ENCODE peak calls at places on chromosomes 11 and 22, in ten cellular contexts. D is AG10803, N is RWPE1, B is Calu3, V is stomach, E is foreskin keratinocyte, W is HFFc6, Q is GM13977, M is HFF-Myc, G is fibroblast of lung. T is an unnamed sample.

GRCh38 chr22:41341012-41341411 is 39.7 kb downstream of the ZC3H7B start:
- DNase-seq in B (no peak), W (no peak), D (no peak), M (no peak), G (no peak), Q (no peak), V (no peak), E (no peak), N (no peak), T (no peak)

GRCh38 chr11:117657801-117658200 is 139.2 kb downstream of the DSCAML1 start:
- DNase-seq in W (no peak), M (no peak), G (no peak), D (no peak), Q (no peak), V (no peak), N (no peak), B (no peak), E (no peak), T (no peak)

GRCh38 chr22:24090581-24090980 is 79.5 kb downstream of the CABIN1 start:
- DNase-seq in B (no peak), M (no peak), G (no peak), E (no peak), Q (no peak), N (no peak), D (no peak), V (no peak), W (no peak), T (no peak)

GRCh38 chr22:29816128-29816527 is 21.9 kb downstream of the ASCC2 start:
- DNase-seq in G (no peak), B (no peak), M (no peak), V (no peak), W (no peak), Q (no peak), E (peak; percentile 50), N (no peak), D (peak; percentile 21), T (no peak)

GRCh38 chr11:17864478-17864941 is 129.9 kb downstream of the KCNC1 start:
- DNase-seq in M (no peak), B (peak; percentile 51), N (peak; percentile 20), E (no peak), G (no peak), V (peak; percentile 32), D (no peak), Q (no peak), W (no peak), T (no peak)

GRCh38 chr22:48951836-48952235 is 875.8 kb downstream of the BRD1 start:
- DNase-seq in V (peak; percentile 10), Q (no peak), B (no peak), N (no peak), G (no peak), D (no peak), E (no peak), M (no peak), W (no peak), T (no peak)

GRCh38 chr11:119745776-119746535 is 17.0 kb upstream of the NECTIN1 start:
- DNase-seq in Q (no peak), N (no peak), E (no peak), G (no peak), M (no peak), V (no peak), W (no peak), B (no peak), D (no peak), T (no peak)

GRCh38 chr22:49355206-49355920 is 472.3 kb downstream of the BRD1 start:
- DNase-seq in N (no peak), G (no peak), V (peak; percentile 14), B (no peak), E (no peak), W (no peak), D (no peak), M (no peak), Q (no peak), T (no peak)

GRCh38 chr11:43358308-43358669 is 431 bp upstream of the TTC17 start:
- DNase-seq in B (no peak), D (no peak), W (no peak), Q (no peak), N (no peak), E (no peak), V (no peak), M (no peak), G (no peak), T (no peak)

GRCh38 chr11:43358670-43359431 is at the start of gene TTC17:
- DNase-seq in G (peak; percentile 90), N (peak; percentile 89), Q (peak; percentile 90), D (peak; percentile 89), M (peak; percentile 72), V (peak; percentile 96), E (peak; percentile 77), W (peak; percentile 91), B (peak; percentile 95), T (peak; percentile 66)

GRCh38 chr11:43354311-43354710 is 4.4 kb upstream of the TTC17 start:
- DNase-seq in N (no peak), G (no peak), Q (no peak), M (no peak), E (no peak), V (no peak), D (no peak), B (no peak), W (no peak), T (no peak)

GRCh38 chr11:43360361-43361032 is 1.8 kb downstream of the TTC17 start:
- DNase-seq in M (no peak), V (no peak), W (no peak), Q (no peak), G (no peak), E (no peak), N (no peak), D (peak; percentile 25), B (no peak), T (no peak)

DNA sequence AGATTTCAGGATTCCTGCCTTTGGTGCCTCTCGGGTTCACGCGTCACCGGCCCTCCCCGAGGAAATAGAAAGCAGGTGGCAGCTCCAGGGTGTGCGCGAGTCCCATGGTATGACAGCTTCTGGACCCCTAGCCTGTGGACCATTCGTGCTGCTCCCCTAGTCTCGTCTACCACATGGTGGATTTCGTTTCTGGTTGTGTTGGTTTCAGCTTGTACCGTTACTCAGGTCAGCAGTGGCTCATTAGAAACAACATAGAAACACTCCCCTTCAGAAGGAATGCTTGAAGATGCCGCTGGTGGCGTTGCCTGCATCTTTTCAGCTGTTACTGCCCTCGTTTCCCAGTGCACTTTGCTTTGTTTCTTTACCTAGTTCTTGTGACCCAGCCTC is 705 bp downstream of the TTC17 start:
- DNase-seq in G (peak; percentile 28), V (no peak), N (peak; percentile 39), E (peak; percentile 43), W (peak; percentile 40), Q (peak; percentile 39), D (peak; percentile 26), M (no peak), B (no peak), T (no peak)
- TF ChIP-seq CTCF in G (no peak), V (no peak), N (no peak), E (no peak), W (no peak), Q (no peak), D (peak; percentile 12), M (no peak), B (no peak), T (no peak)

GRCh38 chr11:2858995-2859705 is 26.4 kb downstream of the CDKN1C start:
- DNase-seq in M (no peak), B (no peak), W (no peak), G (no peak), N (no peak), V (no peak), D (no peak), E (no peak), Q (no peak), T (no peak)

GRCh38 chr11:2859706-2860037 is 25.9 kb downstream of the CDKN1C start:
- DNase-seq in G (no peak), E (no peak), Q (no peak), B (no peak), N (no peak), W (no peak), M (no peak), D (no peak), V (no peak), T (no peak)

GRCh38 chr11:2855162-2855561 is 30.4 kb downstream of the CDKN1C start:
- DNase-seq in E (no peak), G (no peak), V (no peak), D (no peak), N (no peak), M (no peak), B (no peak), W (no peak), Q (no peak), T (no peak)

GRCh38 chr11:2857918-2858317 is 27.7 kb downstream of the CDKN1C start:
- DNase-seq in E (no peak), D (no peak), G (no peak), W (no peak), N (no peak), M (no peak), Q (no peak), B (no peak), V (no peak), T (no peak)

GRCh38 chr11:2857276-2857675 is 28.3 kb downstream of the CDKN1C start:
- DNase-seq in E (no peak), N (no peak), D (no peak), G (no peak), V (no peak), Q (no peak), W (no peak), M (no peak), B (no peak), T (no peak)
- TF ChIP-seq CTCF in E (no peak), N (no peak), D (no peak), G (no peak), V (no peak), Q (no peak), W (no peak), M (no peak), B (no peak), T (no peak)

DNA sequence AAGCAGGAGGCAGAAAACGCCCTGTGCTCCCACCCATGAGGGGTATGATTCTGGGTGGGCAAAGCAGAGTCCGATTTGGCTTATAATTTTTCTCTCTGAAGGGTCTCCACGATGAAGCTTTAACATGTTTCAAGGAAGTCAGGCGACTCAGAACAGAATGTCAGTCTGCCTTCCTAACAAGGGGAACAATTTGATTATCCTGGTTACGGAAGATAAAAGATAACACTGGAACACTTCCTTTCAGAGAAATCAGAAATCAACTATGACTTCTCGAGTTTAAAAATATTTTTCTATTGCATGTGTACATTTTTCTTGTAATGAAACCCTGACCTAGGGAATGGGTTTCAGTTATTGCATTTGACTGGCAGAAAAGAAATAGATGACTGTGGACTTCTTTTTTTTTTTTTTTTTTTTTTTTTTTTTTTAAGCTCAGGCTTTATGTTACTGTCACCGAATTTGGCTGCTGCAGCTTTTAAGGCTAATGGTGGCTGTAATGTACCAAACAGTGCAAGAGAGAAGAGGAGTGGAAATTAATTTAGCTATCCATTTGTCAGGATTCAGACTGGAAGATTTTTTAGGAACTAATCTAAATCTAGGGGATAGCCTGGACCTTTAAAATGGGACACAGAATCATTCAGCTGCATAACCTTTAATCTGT is 297.7 kb downstream of the CADM1 start:
- DNase-seq in D (no peak), E (no peak), Q (no peak), N (no peak), V (no peak), M (no peak), G (no peak), W (no peak), B (no peak), T (no peak)
- TF ChIP-seq CTCF in D (no peak), E (no peak), Q (no peak), N (no peak), V (no peak), M (no peak), G (no peak), W (no peak), B (no peak), T (no peak)

DNA sequence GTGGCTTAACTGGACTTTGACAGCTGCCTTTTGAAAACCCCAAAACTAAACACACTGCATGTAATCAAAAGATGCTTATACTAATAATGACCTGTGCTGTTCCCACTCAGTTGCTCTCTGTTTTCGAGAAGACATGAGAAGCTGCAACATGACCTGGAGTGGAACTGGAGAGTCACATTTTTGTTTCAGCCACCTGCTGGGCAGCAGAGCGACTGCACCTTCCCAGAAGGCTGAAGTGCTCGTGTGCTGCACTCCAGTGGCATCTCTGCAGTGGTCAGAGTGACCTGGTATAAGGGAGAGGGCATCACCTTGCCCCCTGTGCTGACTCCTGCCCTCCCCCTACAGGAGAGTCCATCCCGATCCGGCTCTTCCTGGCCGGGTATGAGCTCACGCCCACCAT is 8.6 kb downstream of the THYN1 start:
- DNase-seq in Q (peak; percentile 58), V (no peak), N (no peak), D (peak; percentile 27), E (no peak), G (no peak), B (peak; percentile 28), M (no peak), W (peak; percentile 34), T (no peak)
- TF ChIP-seq CTCF in Q (peak; percentile 73), V (no peak), N (peak; percentile 29), D (peak; percentile 52), E (peak; percentile 48), G (peak; percentile 44), B (peak; percentile 60), M (peak; percentile 48), W (peak; percentile 76), T (peak; percentile 36)